ENCODE peak calls at places on chromosomes 13 and 19, in five cellular contexts. One of them, this sample, is unnamed.

GRCh38 chr13:72567566-72567965 is 159.9 kb downstream of the MZT1 start:
- DNase-seq in T-helper 1 cell: no peak
- DNase-seq in T follicular helper cell: no peak
- DNase-seq in T-helper 17 cell: no peak
- DNase-seq in activated naive CD4-positive, alpha-beta T cell treated with anti-CD3 and anti-CD28 coated beads for 36 hours: no peak
- DNase-seq in this sample: no peak

GRCh38 chr13:41098761-41099160 is 33.8 kb downstream of the KBTBD6 start:
- DNase-seq in T-helper 1 cell: no peak
- DNase-seq in T follicular helper cell: no peak
- DNase-seq in T-helper 17 cell: no peak
- DNase-seq in activated naive CD4-positive, alpha-beta T cell treated with anti-CD3 and anti-CD28 coated beads for 36 hours: no peak
- DNase-seq in this sample: no peak

GRCh38 chr13:40980466-40980865 is 38.6 kb downstream of the ELF1 start:
- DNase-seq in T-helper 1 cell: no peak
- DNase-seq in T follicular helper cell: no peak
- DNase-seq in T-helper 17 cell: no peak
- DNase-seq in activated naive CD4-positive, alpha-beta T cell treated with anti-CD3 and anti-CD28 coated beads for 36 hours: no peak
- DNase-seq in this sample: no peak

GRCh38 chr13:36412736-36413135 is 19.6 kb upstream of the CCNA1 start:
- DNase-seq in T-helper 1 cell: no peak
- DNase-seq in T follicular helper cell: no peak
- DNase-seq in T-helper 17 cell: no peak
- DNase-seq in activated naive CD4-positive, alpha-beta T cell treated with anti-CD3 and anti-CD28 coated beads for 36 hours: no peak
- DNase-seq in this sample: no peak

GRCh38 chr13:27139565-27139964 is 32.0 kb downstream of the USP12 start:
- DNase-seq in T-helper 1 cell: no peak
- DNase-seq in T follicular helper cell: no peak
- DNase-seq in T-helper 17 cell: no peak
- DNase-seq in activated naive CD4-positive, alpha-beta T cell treated with anti-CD3 and anti-CD28 coated beads for 36 hours: no peak
- DNase-seq in this sample: no peak

GRCh38 chr13:43766766-43767165 is 20.0 kb downstream of the ENOX1 start:
- DNase-seq in T-helper 1 cell: no peak
- DNase-seq in T follicular helper cell: no peak
- DNase-seq in T-helper 17 cell: no peak
- DNase-seq in activated naive CD4-positive, alpha-beta T cell treated with anti-CD3 and anti-CD28 coated beads for 36 hours: no peak
- DNase-seq in this sample: no peak

GRCh38 chr19:58328999-58329398 is 2.2 kb downstream of the ZSCAN22 start:
- DNase-seq in T-helper 1 cell: no peak
- DNase-seq in T follicular helper cell: no peak
- DNase-seq in T-helper 17 cell: no peak
- DNase-seq in activated naive CD4-positive, alpha-beta T cell treated with anti-CD3 and anti-CD28 coated beads for 36 hours: peak; percentile 24
- DNase-seq in this sample: no peak

GRCh38 chr19:835201-835810 is 5.5 kb upstream of the PRTN3 start:
- DNase-seq in T-helper 1 cell: no peak
- DNase-seq in T follicular helper cell: no peak
- DNase-seq in T-helper 17 cell: no peak
- DNase-seq in activated naive CD4-positive, alpha-beta T cell treated with anti-CD3 and anti-CD28 coated beads for 36 hours: no peak
- DNase-seq in this sample: no peak

GRCh38 chr19:47324502-47324901 is 7.5 kb upstream of the C5AR2 start:
- DNase-seq in T-helper 1 cell: no peak
- DNase-seq in T follicular helper cell: no peak
- DNase-seq in T-helper 17 cell: no peak
- DNase-seq in activated naive CD4-positive, alpha-beta T cell treated with anti-CD3 and anti-CD28 coated beads for 36 hours: no peak
- DNase-seq in this sample: no peak

GRCh38 chr19:51375504-51376221 is 3.2 kb upstream of the NKG7 start:
- DNase-seq in T-helper 1 cell: no peak
- DNase-seq in T follicular helper cell: no peak
- DNase-seq in T-helper 17 cell: no peak
- DNase-seq in activated naive CD4-positive, alpha-beta T cell treated with anti-CD3 and anti-CD28 coated beads for 36 hours: peak; percentile 78
- DNase-seq in this sample: no peak

GRCh38 chr19:12064266-12065099 is at the start of gene ZNF844:
- DNase-seq in T-helper 1 cell: peak; percentile 33
- DNase-seq in T follicular helper cell: peak; percentile 41
- DNase-seq in T-helper 17 cell: peak; percentile 22
- DNase-seq in activated naive CD4-positive, alpha-beta T cell treated with anti-CD3 and anti-CD28 coated beads for 36 hours: peak; percentile 85
- DNase-seq in this sample: peak; percentile 53

GRCh38 chr19:43934055-43934984 is 762 bp downstream of the ZNF45 start:
- DNase-seq in T-helper 1 cell: no peak
- DNase-seq in T follicular helper cell: no peak
- DNase-seq in T-helper 17 cell: no peak
- DNase-seq in activated naive CD4-positive, alpha-beta T cell treated with anti-CD3 and anti-CD28 coated beads for 36 hours: no peak
- DNase-seq in this sample: no peak

GRCh38 chr13:70668293-70668692 is 560.0 kb upstream of the KLHL1 start:
- DNase-seq in T-helper 1 cell: no peak
- DNase-seq in T follicular helper cell: no peak
- DNase-seq in T-helper 17 cell: no peak
- DNase-seq in activated naive CD4-positive, alpha-beta T cell treated with anti-CD3 and anti-CD28 coated beads for 36 hours: no peak
- DNase-seq in this sample: no peak

GRCh38 chr13:26503826-26504594 is 53.5 kb upstream of the WASF3 start:
- DNase-seq in T-helper 1 cell: no peak
- DNase-seq in T follicular helper cell: no peak
- DNase-seq in T-helper 17 cell: no peak
- DNase-seq in activated naive CD4-positive, alpha-beta T cell treated with anti-CD3 and anti-CD28 coated beads for 36 hours: peak; percentile 6
- DNase-seq in this sample: no peak

GRCh38 chr13:64347662-64348061 is 2882.5 kb downstream of the PCDH9 start:
- DNase-seq in T-helper 1 cell: no peak
- DNase-seq in T follicular helper cell: no peak
- DNase-seq in T-helper 17 cell: no peak
- DNase-seq in activated naive CD4-positive, alpha-beta T cell treated with anti-CD3 and anti-CD28 coated beads for 36 hours: no peak
- DNase-seq in this sample: no peak

GRCh38 chr19:47109541-47110375 is 3.8 kb downstream of the ZC3H4 start:
- DNase-seq in T-helper 1 cell: no peak
- DNase-seq in T follicular helper cell: peak; percentile 27
- DNase-seq in T-helper 17 cell: no peak
- DNase-seq in activated naive CD4-positive, alpha-beta T cell treated with anti-CD3 and anti-CD28 coated beads for 36 hours: peak; percentile 87
- DNase-seq in this sample: no peak

GRCh38 chr13:100035936-100036335 is 53.0 kb upstream of the PCCA start:
- DNase-seq in T-helper 1 cell: no peak
- DNase-seq in T follicular helper cell: no peak
- DNase-seq in T-helper 17 cell: no peak
- DNase-seq in activated naive CD4-positive, alpha-beta T cell treated with anti-CD3 and anti-CD28 coated beads for 36 hours: no peak
- DNase-seq in this sample: no peak

GRCh38 chr13:26471807-26472206 is 85.7 kb upstream of the WASF3 start:
- DNase-seq in T-helper 1 cell: no peak
- DNase-seq in T follicular helper cell: no peak
- DNase-seq in T-helper 17 cell: no peak
- DNase-seq in activated naive CD4-positive, alpha-beta T cell treated with anti-CD3 and anti-CD28 coated beads for 36 hours: no peak
- DNase-seq in this sample: no peak

GRCh38 chr19:7905298-7905697 is 1.6 kb downstream of the MAP2K7 start:
- DNase-seq in T-helper 1 cell: no peak
- DNase-seq in T follicular helper cell: no peak
- DNase-seq in T-helper 17 cell: no peak
- DNase-seq in activated naive CD4-positive, alpha-beta T cell treated with anti-CD3 and anti-CD28 coated beads for 36 hours: no peak
- DNase-seq in this sample: no peak

GRCh38 chr13:32496574-32497160 is 41.9 kb downstream of the N4BP2L2 start:
- DNase-seq in T-helper 1 cell: no peak
- DNase-seq in T follicular helper cell: no peak
- DNase-seq in T-helper 17 cell: no peak
- DNase-seq in activated naive CD4-positive, alpha-beta T cell treated with anti-CD3 and anti-CD28 coated beads for 36 hours: no peak
- DNase-seq in this sample: no peak

GRCh38 chr19:35205733-35206323 is 22.7 kb downstream of the FAM187B start:
- DNase-seq in T-helper 1 cell: no peak
- DNase-seq in T follicular helper cell: no peak
- DNase-seq in T-helper 17 cell: no peak
- DNase-seq in activated naive CD4-positive, alpha-beta T cell treated with anti-CD3 and anti-CD28 coated beads for 36 hours: no peak
- DNase-seq in this sample: no peak

GRCh38 chr19:10018786-10019185 is 5.5 kb downstream of the RDH8 start:
- DNase-seq in T-helper 1 cell: no peak
- DNase-seq in T follicular helper cell: no peak
- DNase-seq in T-helper 17 cell: no peak
- DNase-seq in activated naive CD4-positive, alpha-beta T cell treated with anti-CD3 and anti-CD28 coated beads for 36 hours: no peak
- DNase-seq in this sample: no peak

GRCh38 chr13:48383384-48383783 is 29.5 kb downstream of the LPAR6 start:
- DNase-seq in T-helper 1 cell: no peak
- DNase-seq in T follicular helper cell: no peak
- DNase-seq in T-helper 17 cell: no peak
- DNase-seq in activated naive CD4-positive, alpha-beta T cell treated with anti-CD3 and anti-CD28 coated beads for 36 hours: no peak
- DNase-seq in this sample: no peak

GRCh38 chr13:86914757-86915156 is 756.4 kb upstream of the SLITRK5 start:
- DNase-seq in T-helper 1 cell: no peak
- DNase-seq in T follicular helper cell: no peak
- DNase-seq in T-helper 17 cell: no peak
- DNase-seq in activated naive CD4-positive, alpha-beta T cell treated with anti-CD3 and anti-CD28 coated beads for 36 hours: no peak
- DNase-seq in this sample: no peak

GRCh38 chr19:27718262-27718661 is 1494.7 kb downstream of the UQCRFS1 start:
- DNase-seq in T-helper 1 cell: no peak
- DNase-seq in T follicular helper cell: no peak
- DNase-seq in T-helper 17 cell: no peak
- DNase-seq in activated naive CD4-positive, alpha-beta T cell treated with anti-CD3 and anti-CD28 coated beads for 36 hours: no peak
- DNase-seq in this sample: no peak

GRCh38 chr19:11736696-11737095 is 2.0 kb downstream of the ZNF823 start:
- DNase-seq in T-helper 1 cell: no peak
- DNase-seq in T follicular helper cell: no peak
- DNase-seq in T-helper 17 cell: no peak
- DNase-seq in activated naive CD4-positive, alpha-beta T cell treated with anti-CD3 and anti-CD28 coated beads for 36 hours: peak; percentile 9
- DNase-seq in this sample: no peak

GRCh38 chr13:42229287-42229686 is 42.7 kb upstream of the AKAP11 start:
- DNase-seq in T-helper 1 cell: no peak
- DNase-seq in T follicular helper cell: no peak
- DNase-seq in T-helper 17 cell: no peak
- DNase-seq in activated naive CD4-positive, alpha-beta T cell treated with anti-CD3 and anti-CD28 coated beads for 36 hours: no peak
- DNase-seq in this sample: no peak